ENCODE peak calls at places on chromosomes 1 and 21, in four cellular contexts. One of them, this sample, is unnamed.

GRCh38 chr1:99869723-99870122 is 19.6 kb downstream of the AGL start:
- DNase-seq in HepG2: no peak
- DNase-seq in K562: no peak
- DNase-seq in GM12878: no peak
- DNase-seq in this sample: no peak

GRCh38 chr1:26994020-26994745 is 691 bp downstream of the TRNP1 start:
- DNase-seq in GM12878: no peak
- DNase-seq in K562: peak
- DNase-seq in HepG2: no peak
- DNase-seq in this sample: peak

GRCh38 chr1:9542425-9542824 is 3.2 kb downstream of the SLC25A33 start:
- DNase-seq in HepG2: peak
- DNase-seq in K562: no peak
- DNase-seq in GM12878: no peak
- DNase-seq in this sample: no peak

GRCh38 chr1:21257431-21258135 is 32.7 kb downstream of the ECE1 start:
- DNase-seq in GM12878: no peak
- DNase-seq in HepG2: no peak
- DNase-seq in K562: no peak
- DNase-seq in this sample: no peak

GRCh38 chr1:220761688-220762427 is 13.7 kb downstream of the MTARC2 start:
- DNase-seq in HepG2: peak
- DNase-seq in GM12878: no peak
- DNase-seq in K562: no peak
- DNase-seq in this sample: no peak

GRCh38 chr1:90964444-90965035 is 57.3 kb downstream of the ZNF644 start:
- DNase-seq in HepG2: peak
- DNase-seq in GM12878: no peak
- DNase-seq in K562: no peak
- DNase-seq in this sample: no peak

GRCh38 chr1:5099558-5099957 is 445.1 kb downstream of the AJAP1 start:
- DNase-seq in K562: no peak
- DNase-seq in HepG2: no peak
- DNase-seq in GM12878: no peak
- DNase-seq in this sample: no peak

GRCh38 chr1:45615885-45616284 is 8.0 kb downstream of the CCDC17 start:
- DNase-seq in GM12878: no peak
- DNase-seq in K562: no peak
- DNase-seq in HepG2: no peak
- DNase-seq in this sample: no peak

GRCh38 chr1:61332196-61332753 is 249.9 kb downstream of the NFIA start:
- DNase-seq in K562: no peak
- DNase-seq in GM12878: peak
- DNase-seq in HepG2: no peak
- DNase-seq in this sample: no peak

GRCh38 chr1:46180082-46180616 is 3.9 kb upstream of the P3R3URF start:
- DNase-seq in K562: peak
- DNase-seq in GM12878: no peak
- DNase-seq in HepG2: peak
- DNase-seq in this sample: no peak

GRCh38 chr21:29209696-29210095 is 79.3 kb downstream of the MAP3K7CL start:
- DNase-seq in GM12878: no peak
- DNase-seq in HepG2: no peak
- DNase-seq in K562: no peak
- DNase-seq in this sample: no peak

GRCh38 chr1:155645648-155646047 is 35.6 kb downstream of the MSTO1 start:
- DNase-seq in K562: no peak
- DNase-seq in HepG2: no peak
- DNase-seq in GM12878: no peak
- DNase-seq in this sample: no peak

GRCh38 chr1:18537386-18538306 is 56.9 kb downstream of the KLHDC7A start:
- DNase-seq in GM12878: no peak
- DNase-seq in K562: no peak
- DNase-seq in HepG2: no peak
- DNase-seq in this sample: no peak

GRCh38 chr1:15345711-15346355 is 63.9 kb upstream of the EFHD2 start:
- DNase-seq in GM12878: no peak
- DNase-seq in HepG2: no peak
- DNase-seq in K562: peak
- DNase-seq in this sample: no peak

GRCh38 chr1:44842763-44843655 is at the start of gene PTCH2:
- DNase-seq in HepG2: peak
- DNase-seq in K562: peak
- DNase-seq in GM12878: no peak
- DNase-seq in this sample: peak

GRCh38 chr1:82491301-82491986 is 690.7 kb downstream of the ADGRL2 start:
- DNase-seq in GM12878: no peak
- DNase-seq in K562: no peak
- DNase-seq in HepG2: no peak
- DNase-seq in this sample: no peak

GRCh38 chr1:82492168-82492567 is 691.4 kb downstream of the ADGRL2 start:
- DNase-seq in K562: no peak
- DNase-seq in HepG2: no peak
- DNase-seq in GM12878: no peak
- DNase-seq in this sample: no peak

GRCh38 chr1:82494117-82494516 is 693.4 kb downstream of the ADGRL2 start:
- DNase-seq in HepG2: no peak
- DNase-seq in GM12878: no peak
- DNase-seq in K562: no peak
- DNase-seq in this sample: no peak
- TF ChIP-seq NFIC in HepG2: no peak
- TF ChIP-seq NFIC in GM12878: no peak
- TF ChIP-seq NFIC in K562: no peak
- TF ChIP-seq NFIC in this sample: no peak

GRCh38 chr1:150514260-150514659 is 1.3 kb upstream of the FALEC start:
- DNase-seq in GM12878: no peak
- DNase-seq in K562: no peak
- DNase-seq in HepG2: no peak
- DNase-seq in this sample: no peak
- TF ChIP-seq RAD21 in GM12878: no peak
- TF ChIP-seq RAD21 in K562: no peak
- TF ChIP-seq RAD21 in HepG2: no peak
- TF ChIP-seq RAD21 in this sample: no peak

GRCh38 chr1:240385985-240386978 is 225.7 kb downstream of the GREM2 start:
- DNase-seq in K562: no peak
- DNase-seq in GM12878: no peak
- DNase-seq in HepG2: no peak
- DNase-seq in this sample: no peak
- TF ChIP-seq NFIC in K562: no peak
- TF ChIP-seq NFIC in GM12878: no peak
- TF ChIP-seq NFIC in HepG2: no peak
- TF ChIP-seq NFIC in this sample: peak

GRCh38 chr1:37703061-37703460 is 10.7 kb downstream of the CDCA8 start:
- DNase-seq in K562: no peak
- DNase-seq in HepG2: no peak
- DNase-seq in GM12878: no peak
- DNase-seq in this sample: no peak
- TF ChIP-seq RAD21 in K562: no peak
- TF ChIP-seq RAD21 in HepG2: no peak
- TF ChIP-seq RAD21 in GM12878: no peak
- TF ChIP-seq RAD21 in this sample: no peak

This sample was measured in SK-N-SH.